ENCODE peak calls at places on chromosomes 5 and 9, in four cellular contexts. V is HepG2, E is PC-3, B is Karpas-422. K is an unnamed sample.

GRCh38 chr9:137759649-137760321 is 117.8 kb upstream of the CACNA1B start:
- DNase-seq in V (no peak), E (no peak), B (no peak), K (no peak)

GRCh38 chr5:126450388-126450787 is 27.2 kb downstream of the GRAMD2B start:
- DNase-seq in V (no peak), E (no peak), B (peak), K (no peak)

GRCh38 chr5:114297915-114298314 is 64.0 kb upstream of the KCNN2 start:
- DNase-seq in V (no peak), E (no peak), B (no peak), K (no peak)

GRCh38 chr5:29175774-29176173 is 2017.7 kb upstream of the CDH6 start:
- DNase-seq in V (no peak), E (no peak), B (no peak), K (no peak)

GRCh38 chr9:128587453-128587852 is 35.1 kb downstream of the SPTAN1 start:
- DNase-seq in V (no peak), E (no peak), B (no peak), K (peak)

GRCh38 chr9:96164268-96164683 is 137.7 kb downstream of the HSD17B3 start:
- DNase-seq in V (no peak), E (no peak), B (no peak), K (no peak)

GRCh38 chr9:6428940-6429889 is 16.2 kb downstream of the UHRF2 start:
- DNase-seq in V (no peak), E (no peak), B (no peak), K (peak)

GRCh38 chr9:104866186-104866585 is 61.8 kb downstream of the ABCA1 start:
- DNase-seq in V (no peak), E (peak), B (no peak), K (no peak)

GRCh38 chr5:149656576-149657182 is 73.4 kb upstream of the PPARGC1B start:
- DNase-seq in V (no peak), E (peak), B (peak), K (no peak)

GRCh38 chr5:109692852-109693251 is 3.1 kb downstream of the MAN2A1 start:
- DNase-seq in V (no peak), E (no peak), B (no peak), K (no peak)

GRCh38 chr5:57618767-57619381 is 136.3 kb upstream of the ACTBL2 start:
- DNase-seq in V (no peak), E (no peak), B (no peak), K (no peak)

GRCh38 chr5:142056831-142057696 is 44.2 kb upstream of the GNPDA1 start:
- DNase-seq in V (no peak), E (peak), B (no peak), K (no peak)

GRCh38 chr9:6870650-6871477 is 113.1 kb downstream of the KDM4C start:
- DNase-seq in V (peak), E (no peak), B (no peak), K (no peak)

GRCh38 chr9:131237311-131237710 is 39.0 kb downstream of the FAM78A start:
- DNase-seq in V (no peak), E (no peak), B (no peak), K (no peak)

GRCh38 chr9:131237931-131238401 is 38.3 kb downstream of the FAM78A start:
- DNase-seq in V (no peak), E (peak), B (peak), K (peak)

GRCh38 chr9:131236161-131236560 is 40.1 kb downstream of the FAM78A start:
- DNase-seq in V (no peak), E (no peak), B (no peak), K (no peak)

GRCh38 chr9:131235480-131235851 is 40.8 kb downstream of the FAM78A start:
- DNase-seq in V (no peak), E (no peak), B (no peak), K (no peak)

DNA sequence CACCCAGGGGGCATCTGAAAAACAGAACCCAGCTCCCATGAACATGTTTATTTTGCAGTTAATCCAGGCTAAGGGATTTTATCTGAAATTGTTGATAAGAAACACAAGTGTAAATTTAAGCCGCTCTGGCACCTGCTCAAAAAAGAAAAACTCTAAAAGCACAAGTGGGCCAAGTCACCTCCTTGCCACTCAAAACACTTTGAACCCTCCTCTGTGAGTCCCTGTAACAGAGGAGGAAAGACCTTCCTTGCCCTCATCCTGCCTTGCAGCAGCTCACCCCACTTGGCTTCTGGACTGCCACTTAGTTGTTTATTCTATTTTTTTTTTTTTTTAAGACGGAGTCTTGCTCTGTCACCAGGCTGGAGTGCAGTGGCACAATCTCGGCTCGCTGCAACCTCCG is 39.5 kb downstream of the FAM78A start:
- DNase-seq in V (no peak), E (no peak), B (no peak), K (no peak)
- H3K9ac ChIP-seq in V (no peak), E (no peak), B (no peak), K (no peak)

GRCh38 chr5:140312791-140313189 is 9.9 kb upstream of the PFDN1 start:
- DNase-seq in V (no peak), E (no peak), B (no peak), K (no peak)
- H3K9ac ChIP-seq in V (no peak), E (peak), B (no peak), K (no peak)

DNA sequence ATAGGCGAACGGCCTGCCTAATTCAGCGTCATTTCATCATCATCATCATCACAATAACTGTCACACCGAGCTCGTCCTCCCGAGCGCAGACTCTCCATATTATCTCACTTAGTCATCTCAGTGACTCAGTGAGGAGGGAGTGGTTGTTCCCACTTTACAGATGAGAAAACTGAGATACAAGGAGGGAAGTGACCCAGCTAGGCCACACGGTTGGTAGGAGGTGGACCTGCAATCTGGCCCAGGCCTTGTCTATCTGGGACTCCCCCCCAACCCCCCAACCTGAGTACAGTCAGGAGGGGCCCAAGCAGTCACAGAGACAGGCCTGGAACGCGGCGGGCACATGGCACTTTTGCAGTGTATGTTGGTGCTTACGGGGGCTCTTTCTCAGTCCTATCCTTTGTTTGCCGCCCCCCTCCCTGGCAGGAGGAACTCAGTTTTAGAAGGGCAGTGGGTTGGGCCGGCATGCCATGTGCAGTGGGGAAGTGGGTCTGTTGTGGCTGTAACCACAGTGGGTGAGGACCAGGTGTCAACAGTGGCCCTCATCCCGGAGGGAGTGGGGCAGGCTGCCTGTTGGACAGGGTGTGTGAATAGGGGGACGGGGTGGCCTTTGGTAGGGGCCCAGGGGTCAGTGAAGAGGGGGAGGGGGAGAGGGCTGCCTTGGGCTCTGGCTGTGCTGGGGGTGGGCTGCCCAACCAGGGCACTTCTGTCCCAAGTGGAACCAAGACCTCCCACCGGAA is 1.7 kb upstream of the RXRA start:
- DNase-seq in V (no peak), E (peak), B (no peak), K (no peak)
- H3K9ac ChIP-seq in V (peak), E (peak), B (no peak), K (no peak)

DNA sequence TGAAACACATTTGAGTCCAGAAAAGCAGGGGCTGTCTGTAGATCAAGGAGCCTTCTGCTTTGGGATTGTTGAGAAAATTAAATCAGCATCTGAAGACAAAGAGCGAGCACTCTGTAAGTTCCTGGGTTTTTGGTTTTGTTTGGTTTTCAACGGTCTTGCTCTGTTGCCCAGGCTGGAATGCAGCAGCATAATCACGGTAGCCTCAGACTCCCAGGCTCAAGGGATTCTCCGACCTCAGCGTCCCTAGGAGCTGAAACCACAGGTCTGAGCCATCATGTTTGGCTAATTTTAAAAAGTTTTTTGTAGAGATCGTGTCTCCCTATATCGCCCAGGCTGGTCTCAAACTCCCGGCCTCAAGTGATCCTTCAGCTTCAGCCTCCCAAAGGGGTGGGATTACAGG is 266.5 kb upstream of the ADAMTS16 start:
- DNase-seq in V (no peak), E (no peak), B (no peak), K (no peak)
- H3K9ac ChIP-seq in V (no peak), E (no peak), B (no peak), K (no peak)

DNA sequence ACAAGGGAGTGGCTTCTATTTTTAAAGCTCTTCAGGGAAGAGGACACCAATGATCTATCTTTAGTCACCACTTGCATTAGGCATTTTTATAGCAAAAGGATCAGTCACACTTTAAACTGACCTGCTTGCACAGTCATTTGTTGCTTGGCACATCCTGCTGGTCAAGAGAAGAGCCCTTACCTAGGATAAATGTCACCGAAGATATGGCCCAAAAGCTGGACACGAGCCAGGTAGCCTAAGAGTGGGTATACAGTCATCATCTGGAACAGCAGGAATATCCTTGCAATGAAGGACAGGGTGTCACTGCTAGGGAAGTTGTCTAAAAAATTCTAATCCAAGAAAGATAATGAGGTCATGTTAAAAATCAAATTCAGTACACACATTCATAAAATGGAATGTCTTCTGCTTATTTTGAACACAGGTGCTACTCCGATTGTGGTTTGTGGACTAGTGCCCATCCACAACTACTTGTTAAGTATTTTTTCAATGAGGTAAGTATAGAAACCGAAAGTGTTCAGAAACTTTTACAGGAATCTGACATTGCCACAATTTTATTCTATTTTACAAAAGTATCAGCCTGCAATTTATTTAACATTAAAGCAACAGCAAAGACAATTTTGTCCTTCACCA is 78.4 kb downstream of the SLC38A9 start:
- DNase-seq in V (no peak), E (peak), B (no peak), K (no peak)
- H3K9ac ChIP-seq in V (no peak), E (no peak), B (no peak), K (no peak)

GRCh38 chr5:61901997-61902396 is 404.0 kb upstream of the KIF2A start:
- DNase-seq in V (no peak), E (no peak), B (no peak), K (no peak)
- H3K9ac ChIP-seq in V (no peak), E (no peak), B (no peak), K (no peak)

GRCh38 chr9:86069206-86069869 is 30.0 kb downstream of the GOLM1 start:
- DNase-seq in V (no peak), E (no peak), B (no peak), K (no peak)

GRCh38 chr9:86077286-86077685 is 22.1 kb downstream of the GOLM1 start:
- DNase-seq in V (no peak), E (no peak), B (no peak), K (no peak)

GRCh38 chr9:86073839-86074238 is 25.5 kb downstream of the GOLM1 start:
- DNase-seq in V (no peak), E (no peak), B (no peak), K (no peak)

GRCh38 chr9:86075132-86075807 is 24.1 kb downstream of the GOLM1 start:
- DNase-seq in V (no peak), E (no peak), B (no peak), K (no peak)

DNA sequence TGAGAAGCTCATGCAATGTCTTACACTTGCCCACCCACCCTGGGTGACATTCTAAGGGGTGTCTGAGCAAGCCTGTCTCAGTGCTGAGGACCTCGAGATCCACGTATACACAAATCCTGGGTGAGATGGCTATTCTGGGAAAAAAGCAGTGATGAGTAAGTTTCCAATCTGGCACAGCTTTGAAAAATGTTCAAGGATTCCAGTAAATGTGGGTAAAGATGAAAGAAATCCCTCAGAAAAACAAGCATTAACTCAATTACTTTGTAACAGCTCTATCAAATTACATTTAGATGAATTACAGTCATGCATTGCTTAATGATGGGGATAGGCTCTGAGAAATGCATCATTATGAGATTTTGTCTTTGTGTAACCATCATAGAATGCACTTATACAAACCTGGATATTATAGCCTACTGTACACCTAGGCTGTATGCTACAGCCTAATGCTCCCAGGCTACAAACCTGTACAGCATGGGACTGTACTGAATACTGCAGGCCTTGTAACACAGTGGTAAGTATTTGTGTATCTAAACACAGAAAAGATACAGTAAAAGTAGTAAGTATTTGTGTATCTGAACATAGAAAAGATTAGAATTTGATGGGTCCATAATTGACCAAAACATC is 26.9 kb downstream of the GOLM1 start:
- DNase-seq in V (no peak), E (no peak), B (no peak), K (no peak)
- H3K9ac ChIP-seq in V (no peak), E (no peak), B (no peak), K (no peak)

GRCh38 chr5:79890119-79890870 is 100.8 kb downstream of the MTX3 start:
- DNase-seq in V (peak), E (no peak), B (no peak), K (no peak)

GRCh38 chr5:79886456-79886855 is 104.6 kb downstream of the MTX3 start:
- DNase-seq in V (no peak), E (no peak), B (no peak), K (no peak)

GRCh38 chr5:79890871-79891249 is 100.2 kb downstream of the MTX3 start:
- DNase-seq in V (no peak), E (no peak), B (no peak), K (no peak)

GRCh38 chr5:79888643-79889042 is 102.4 kb downstream of the MTX3 start:
- DNase-seq in V (no peak), E (no peak), B (no peak), K (no peak)

GRCh38 chr5:79886940-79887339 is 104.1 kb downstream of the MTX3 start:
- DNase-seq in V (no peak), E (no peak), B (no peak), K (peak)
- H3K9ac ChIP-seq in V (no peak), E (no peak), B (no peak), K (no peak)